ENCODE peak calls at places on chromosome 18, in six cellular contexts. K, T, Q, A, W and S are unnamed samples.

GRCh38 chr18:28657836-28658410 is 481.0 kb upstream of the CDH2 start:
- DNase-seq in Q (no peak), K (no peak), A (peak), W (no peak), T (no peak), S (no peak)

GRCh38 chr18:37551846-37552245 is 13.8 kb downstream of the CELF4 start:
- DNase-seq in W (no peak), A (no peak), T (no peak), Q (no peak), K (no peak), S (no peak)

GRCh38 chr18:70194227-70194890 is 11.1 kb downstream of the RTTN start:
- DNase-seq in T (no peak), K (no peak), W (no peak), Q (no peak), A (no peak), S (no peak)

GRCh38 chr18:75554644-75555043 is 127.1 kb upstream of the SMIM21 start:
- DNase-seq in Q (no peak), K (no peak), T (no peak), A (no peak), W (no peak), S (no peak)

GRCh38 chr18:48819781-48820482 is 130.8 kb downstream of the SMAD7 start:
- DNase-seq in T (peak), K (no peak), A (no peak), Q (no peak), W (no peak), S (no peak)

GRCh38 chr18:58175122-58175687 is 131.2 kb downstream of the NEDD4L start:
- DNase-seq in K (no peak), W (no peak), A (no peak), T (no peak), Q (no peak), S (no peak)

GRCh38 chr18:74541703-74542555 is 7.6 kb downstream of the CNDP1 start:
- DNase-seq in W (no peak), A (peak), T (no peak), Q (peak), K (no peak), S (no peak)

GRCh38 chr18:8842506-8842905 is 137.2 kb downstream of the MTCL1 start:
- DNase-seq in A (no peak), W (no peak), K (no peak), Q (no peak), T (no peak), S (no peak)

GRCh38 chr18:21669736-21670135 is 34.8 kb downstream of the ABHD3 start:
- DNase-seq in W (no peak), Q (no peak), A (peak), K (no peak), T (no peak), S (no peak)

GRCh38 chr18:31490387-31490786 is 7.6 kb upstream of the DSG2 start:
- DNase-seq in W (no peak), A (peak), T (no peak), K (no peak), Q (no peak), S (no peak)

GRCh38 chr18:79789091-79789891 is 8.4 kb upstream of the KCNG2 start:
- DNase-seq in K (peak), W (no peak), T (no peak), Q (no peak), A (no peak), S (no peak)

GRCh38 chr18:5900249-5900648 is 4.9 kb upstream of the TMEM200C start:
- DNase-seq in Q (no peak), W (no peak), T (no peak), A (peak), K (no peak), S (no peak)

GRCh38 chr18:46676162-46676830 is 19.3 kb upstream of the LOXHD1 start:
- DNase-seq in W (no peak), K (no peak), T (no peak), Q (no peak), A (peak), S (no peak)

GRCh38 chr18:31825772-31826171 is 65.1 kb upstream of the SLC25A52 start:
- DNase-seq in Q (no peak), A (no peak), K (no peak), W (no peak), T (no peak), S (no peak)

GRCh38 chr18:48405108-48405507 is 4.1 kb downstream of the ZBTB7C start:
- DNase-seq in K (no peak), W (no peak), A (peak), T (no peak), Q (no peak), S (no peak)

GRCh38 chr18:13461488-13461887 is 242.9 kb downstream of the LDLRAD4 start:
- DNase-seq in W (no peak), T (no peak), K (no peak), Q (no peak), A (no peak), S (no peak)

GRCh38 chr18:23114171-23114881 is 21.0 kb upstream of the CABLES1 start:
- DNase-seq in T (no peak), Q (peak), W (no peak), K (no peak), A (no peak), S (no peak)

GRCh38 chr18:78632111-78632541 is 347.5 kb upstream of the SALL3 start:
- DNase-seq in A (peak), T (no peak), K (no peak), W (no peak), Q (no peak), S (no peak)

GRCh38 chr18:12741351-12741750 is 38.5 kb downstream of the PSMG2 start:
- DNase-seq in Q (no peak), A (peak), K (no peak), T (no peak), W (no peak), S (no peak)

GRCh38 chr18:23401400-23402347 is 51.4 kb upstream of the RIOK3 start:
- DNase-seq in W (no peak), Q (no peak), K (no peak), A (no peak), T (peak), S (no peak)